ENCODE peak calls at places on chromosomes 7 and 10, in ten cellular contexts. G, P, F, N, S, W, T, V, E and O are unnamed samples.

GRCh38 chr10:82625497-82626151 is 750.6 kb downstream of the NRG3 start:
- DNase-seq in G (no peak), P (no peak), F (no peak), N (no peak), S (no peak), W (no peak), T (no peak), V (no peak), E (no peak), O (no peak)

GRCh38 chr10:60778978-60779668 is 845 bp downstream of the CDK1 start:
- DNase-seq in G (no peak), P (no peak), F (no peak), N (no peak), S (peak), W (no peak), T (no peak), V (no peak), E (no peak), O (no peak)

GRCh38 chr10:47347303-47347675 is 874 bp upstream of the RBP3 start:
- DNase-seq in G (no peak), P (no peak), F (no peak), N (no peak), S (no peak), W (no peak), T (no peak), V (no peak), E (no peak), O (no peak)

GRCh38 chr10:36720931-36721330 is 404.5 kb upstream of the ANKRD30A start:
- DNase-seq in G (no peak), P (no peak), F (no peak), N (no peak), S (no peak), W (no peak), T (no peak), V (no peak), E (no peak), O (no peak)

GRCh38 chr7:4712371-4713182 is 30.5 kb downstream of the FOXK1 start:
- DNase-seq in G (no peak), P (peak), F (no peak), N (no peak), S (no peak), W (no peak), T (no peak), V (no peak), E (no peak), O (no peak)

GRCh38 chr7:11474902-11475585 is 357.0 kb downstream of the THSD7A start:
- DNase-seq in G (no peak), P (no peak), F (no peak), N (no peak), S (no peak), W (no peak), T (no peak), V (no peak), E (no peak), O (no peak)

GRCh38 chr7:110591341-110591740 is 499.6 kb upstream of the LRRN3 start:
- DNase-seq in G (no peak), P (no peak), F (no peak), N (no peak), S (no peak), W (no peak), T (no peak), V (no peak), E (no peak), O (no peak)

GRCh38 chr10:12705943-12706342 is 295.6 kb downstream of the CCDC3 start:
- DNase-seq in G (no peak), P (no peak), F (no peak), N (no peak), S (no peak), W (no peak), T (no peak), V (no peak), E (no peak), O (no peak)

GRCh38 chr7:16411391-16411790 is 9.9 kb downstream of the CRPPA start:
- DNase-seq in G (no peak), P (no peak), F (no peak), N (no peak), S (no peak), W (no peak), T (no peak), V (no peak), E (no peak), O (no peak)

GRCh38 chr10:114279886-114280644 is 41.0 kb downstream of the VWA2 start:
- DNase-seq in G (no peak), P (no peak), F (no peak), N (no peak), S (no peak), W (no peak), T (no peak), V (no peak), E (no peak), O (no peak)

GRCh38 chr7:33108931-33109757 is at the start of gene RP9:
- DNase-seq in G (peak), P (peak), F (no peak), N (no peak), S (peak), W (peak), T (peak), V (peak), E (peak), O (peak)

GRCh38 chr10:91672021-91672608 is 39.2 kb upstream of the PPP1R3C start:
- DNase-seq in G (no peak), P (peak), F (no peak), N (no peak), S (peak), W (no peak), T (no peak), V (no peak), E (no peak), O (no peak)

GRCh38 chr10:26438534-26439269 is 561 bp downstream of the APBB1IP start:
- DNase-seq in G (peak), P (peak), F (no peak), N (no peak), S (peak), W (no peak), T (peak), V (peak), E (no peak), O (no peak)

GRCh38 chr7:11192506-11192905 is 218.8 kb downstream of the PHF14 start:
- DNase-seq in G (no peak), P (peak), F (no peak), N (no peak), S (peak), W (no peak), T (no peak), V (no peak), E (no peak), O (no peak)

GRCh38 chr10:11678074-11678793 is 63.9 kb upstream of the ECHDC3 start:
- DNase-seq in G (no peak), P (peak), F (no peak), N (no peak), S (no peak), W (no peak), T (no peak), V (no peak), E (no peak), O (no peak)

GRCh38 chr7:47576031-47576908 is 5.6 kb downstream of the TNS3 start:
- DNase-seq in G (no peak), P (peak), F (no peak), N (no peak), S (peak), W (peak), T (peak), V (peak), E (no peak), O (no peak)

GRCh38 chr7:24328050-24328449 is 44.1 kb downstream of the NPY start:
- DNase-seq in G (no peak), P (no peak), F (no peak), N (no peak), S (no peak), W (no peak), T (no peak), V (no peak), E (no peak), O (no peak)

GRCh38 chr10:55370021-55370420 is 569.0 kb upstream of the PCDH15 start:
- DNase-seq in G (no peak), P (peak), F (no peak), N (peak), S (peak), W (no peak), T (no peak), V (no peak), E (no peak), O (no peak)

GRCh38 chr10:132302911-132303310 is 4.8 kb downstream of the STK32C start:
- DNase-seq in G (no peak), P (no peak), F (no peak), N (no peak), S (no peak), W (no peak), T (no peak), V (no peak), E (no peak), O (no peak)

GRCh38 chr7:129769866-129770808 is 158.6 kb downstream of the NRF1 start:
- DNase-seq in G (no peak), P (no peak), F (no peak), N (no peak), S (no peak), W (no peak), T (no peak), V (no peak), E (no peak), O (no peak)

GRCh38 chr7:151660141-151660540 is 140.4 kb upstream of the RHEB start:
- DNase-seq in G (no peak), P (peak), F (no peak), N (no peak), S (peak), W (no peak), T (no peak), V (no peak), E (no peak), O (no peak)

GRCh38 chr10:84298077-84298476 is 30.3 kb upstream of the CCSER2 start:
- DNase-seq in G (no peak), P (no peak), F (no peak), N (no peak), S (no peak), W (peak), T (no peak), V (no peak), E (no peak), O (no peak)

GRCh38 chr7:142717453-142717852 is 31.8 kb upstream of the PRSS1 start:
- DNase-seq in G (no peak), P (no peak), F (no peak), N (no peak), S (no peak), W (no peak), T (no peak), V (no peak), E (no peak), O (no peak)